ENCODE peak calls at places on chromosome 20, in four cellular contexts. T is fibroblast of lung, I is heart left ventricle, X is body of pancreas. G is an unnamed sample.
A peak's percentile ranks its signal among the peaks of the same experiment; 100 is the strongest.

GRCh38 chr20:41169791-41170351 is 32.5 kb downstream of the PLCG1 start:
- DNase-seq in T (peak; percentile 77), I (no peak), X (peak; percentile 6), G (peak; percentile 41)

GRCh38 chr20:8043687-8044278 is 24.2 kb upstream of the TMX4 start:
- DNase-seq in T (peak; percentile 40), I (peak; percentile 30), X (no peak), G (no peak)

GRCh38 chr20:50320005-50320909 is 129.6 kb downstream of the CEBPB start:
- DNase-seq in T (peak; percentile 8), I (no peak), X (no peak), G (peak; percentile 27)

GRCh38 chr20:50354690-50355592 is 155.2 kb upstream of the PTPN1 start:
- DNase-seq in T (no peak), I (no peak), X (no peak), G (peak; percentile 47)

GRCh38 chr20:38243617-38244016 is 16.9 kb downstream of the KIAA1755 start:
- DNase-seq in T (no peak), I (no peak), X (no peak), G (peak; percentile 12)

GRCh38 chr20:7106910-7107309 is 339.4 kb downstream of the BMP2 start:
- DNase-seq in T (no peak), I (no peak), X (no peak), G (no peak)

GRCh38 chr20:3167738-3168078 is 5.6 kb downstream of the LZTS3 start:
- DNase-seq in T (no peak), I (no peak), X (no peak), G (no peak)

GRCh38 chr20:37358366-37359150 is 12.6 kb downstream of the SRC start:
- DNase-seq in T (no peak), I (no peak), X (no peak), G (peak; percentile 70)

GRCh38 chr20:49685809-49686208 is 27.9 kb downstream of the B4GALT5 start:
- DNase-seq in T (peak; percentile 75), I (no peak), X (no peak), G (no peak)

GRCh38 chr20:38617830-38618196 is 16.2 kb downstream of the ARHGAP40 start:
- DNase-seq in T (no peak), I (no peak), X (no peak), G (no peak)

GRCh38 chr20:25336561-25337422 is 53.8 kb downstream of the ABHD12 start:
- DNase-seq in T (peak; percentile 45), I (no peak), X (peak; percentile 50), G (no peak)

GRCh38 chr20:50746138-50746940 is 15.0 kb downstream of the PARD6B start:
- DNase-seq in T (peak; percentile 51), I (no peak), X (no peak), G (no peak)

GRCh38 chr20:56870271-56870670 is 241.2 kb downstream of the TFAP2C start:
- DNase-seq in T (no peak), I (no peak), X (no peak), G (no peak)

GRCh38 chr20:56873836-56874235 is 244.7 kb downstream of the TFAP2C start:
- DNase-seq in T (no peak), I (no peak), X (no peak), G (no peak)

GRCh38 chr20:56875052-56875663 is 246.1 kb downstream of the TFAP2C start:
- DNase-seq in T (peak; percentile 75), I (no peak), X (no peak), G (no peak)

GRCh38 chr20:56871691-56872090 is 242.6 kb downstream of the TFAP2C start:
- DNase-seq in T (no peak), I (no peak), X (no peak), G (no peak)

GRCh38 chr20:56872620-56873458 is 243.7 kb downstream of the TFAP2C start:
- DNase-seq in T (no peak), I (no peak), X (no peak), G (no peak)
- H3K27me3 ChIP-seq in T (no peaks in the 10 kb centered on the region), I (peaks cover 14% of the 10 kb centered on the region), X (no peaks in the 10 kb centered on the region), G (no peaks in the 10 kb centered on the region)

GRCh38 chr20:43440531-43440930 is 17.2 kb upstream of the SRSF6 start:
- DNase-seq in T (no peak), I (no peak), X (no peak), G (peak; percentile 21)

GRCh38 chr20:43446361-43446879 is 11.3 kb upstream of the SRSF6 start:
- DNase-seq in T (no peak), I (no peak), X (no peak), G (peak; percentile 38)

GRCh38 chr20:43438578-43439316 is 18.9 kb upstream of the SRSF6 start:
- DNase-seq in T (no peak), I (no peak), X (no peak), G (no peak)

GRCh38 chr20:43444107-43444506 is 13.6 kb upstream of the SRSF6 start:
- DNase-seq in T (no peak), I (no peak), X (no peak), G (no peak)

DNA sequence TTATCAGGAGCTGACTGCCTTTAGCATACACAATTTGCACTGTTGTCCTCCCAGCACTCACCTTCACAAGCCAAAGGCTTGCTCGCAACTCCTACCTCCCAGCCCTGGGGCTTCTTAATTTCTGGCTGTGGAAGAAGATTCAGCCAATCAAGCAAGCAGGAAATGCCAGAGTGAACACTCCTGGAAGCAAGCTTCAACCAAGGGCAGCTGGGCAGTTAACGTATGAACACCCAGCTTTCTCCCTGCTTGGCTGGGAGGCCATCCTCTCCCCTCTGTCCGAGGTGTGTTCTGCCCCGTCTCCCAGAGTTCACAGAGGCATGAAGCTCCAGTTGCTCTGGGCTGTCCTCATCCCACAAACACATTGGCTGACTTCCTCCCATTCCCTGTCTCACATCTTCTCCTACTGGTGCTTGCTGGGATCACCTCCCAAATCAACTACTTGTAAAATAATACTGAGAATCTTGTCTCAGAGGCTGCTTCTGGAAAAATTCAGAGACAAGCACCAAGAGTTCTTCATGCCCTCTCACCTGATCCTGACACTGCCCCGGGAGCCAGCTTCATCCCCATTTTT is 15.3 kb upstream of the SRSF6 start:
- DNase-seq in T (no peak), I (no peak), X (no peak), G (no peak)
- TF ChIP-seq CTCF in T (no peak), I (no peak), X (no peak), G (no peak)

GRCh38 chr20:62202676-62203377 is 17.3 kb downstream of the HRH3 start:
- DNase-seq in T (no peak), I (no peak), X (no peak), G (peak; percentile 52)

GRCh38 chr20:62205618-62206387 is 14.3 kb downstream of the HRH3 start:
- DNase-seq in T (no peak), I (no peak), X (no peak), G (peak; percentile 72)

GRCh38 chr20:62201173-62202082 is 18.6 kb downstream of the MTG2 start:
- DNase-seq in T (no peak), I (no peak), X (no peak), G (peak; percentile 85)

GRCh38 chr20:62202083-62202395 is 18.0 kb downstream of the HRH3 start:
- DNase-seq in T (no peak), I (no peak), X (no peak), G (peak; percentile 65)

DNA sequence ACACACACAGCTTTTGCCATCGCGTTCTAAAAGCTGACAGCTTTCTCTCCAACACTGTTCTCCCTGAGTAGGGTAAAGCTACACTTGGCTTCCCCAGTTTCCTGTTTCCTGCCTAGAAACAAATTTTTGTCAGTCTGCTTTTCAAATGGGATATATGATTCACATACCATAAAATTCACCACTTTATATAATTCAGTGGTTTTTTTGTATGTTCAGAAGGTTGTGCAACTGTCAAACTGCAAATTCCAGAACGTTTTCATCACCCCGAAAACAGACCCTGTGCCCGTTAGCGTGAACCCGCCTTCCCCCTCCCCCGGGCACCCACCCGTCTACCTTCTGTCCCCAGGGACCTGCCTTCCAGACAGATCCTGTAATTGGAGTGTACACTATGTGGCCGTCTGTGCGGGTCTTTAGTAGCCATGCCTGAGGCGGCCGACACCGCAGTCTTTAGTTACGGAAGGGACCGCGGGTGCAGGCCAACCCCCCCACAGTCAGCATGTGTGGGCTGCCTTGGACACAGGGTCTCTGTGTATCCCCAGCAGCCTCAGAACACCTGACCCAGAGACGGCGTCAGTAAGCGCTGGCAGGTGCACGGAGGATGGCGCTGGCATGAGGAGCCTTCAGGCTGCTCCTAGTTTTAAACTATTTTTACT is 16.6 kb downstream of the HRH3 start:
- DNase-seq in T (no peak), I (no peak), X (no peak), G (peak; percentile 56)
- H3K4me3 ChIP-seq in T (no peak overlapping the region), I (no peak overlapping the region), X (no peak overlapping the region), G (no peak overlapping the region)

DNA sequence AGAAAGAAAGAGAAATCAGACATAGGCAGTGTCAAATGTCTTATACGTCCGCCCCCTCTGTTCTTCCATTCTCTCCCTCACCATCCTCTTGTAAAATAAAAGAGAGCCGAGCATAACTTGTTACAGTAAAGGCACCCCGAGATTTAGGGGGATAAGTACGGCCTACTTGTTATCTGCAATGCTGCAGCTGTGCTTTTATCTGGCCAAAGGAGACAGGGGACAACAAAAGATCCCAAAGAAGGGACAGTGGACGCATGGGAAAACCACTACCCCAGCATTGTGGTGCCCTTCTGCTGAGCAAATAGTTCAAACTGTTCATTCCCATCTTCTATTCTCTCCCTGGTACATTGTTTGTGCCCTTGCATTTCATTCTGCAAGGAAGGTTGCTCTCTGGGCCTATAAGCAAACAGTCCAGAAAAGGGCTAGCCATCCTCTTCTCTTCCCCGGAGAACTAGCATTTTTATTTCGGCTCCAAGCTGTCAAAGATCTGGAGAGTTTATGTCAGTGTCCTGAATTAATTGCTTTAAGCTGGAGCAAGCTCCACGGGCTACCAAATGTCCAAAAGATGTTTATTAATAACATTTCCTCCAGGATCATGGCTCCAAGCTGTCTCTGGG is 22.3 kb downstream of the FOXA2 start:
- DNase-seq in T (no peak), I (no peak), X (no peak), G (no peak)
- H3K27me3 ChIP-seq in T (no peaks in the 10 kb centered on the region), I (peaks cover 99% of the 10 kb centered on the region), X (no peaks in the 10 kb centered on the region), G (peaks cover 41% of the 10 kb centered on the region)

GRCh38 chr20:35518975-35519374 is 10.5 kb downstream of the C20orf173 start:
- DNase-seq in T (no peak), I (no peak), X (no peak), G (no peak)

GRCh38 chr20:35523298-35523888 is 6.1 kb downstream of the C20orf173 start:
- DNase-seq in T (no peak), I (no peak), X (no peak), G (no peak)
- TF ChIP-seq CTCF in T (peak; percentile 61), I (peak; percentile 25), X (no peak), G (no peak)

DNA sequence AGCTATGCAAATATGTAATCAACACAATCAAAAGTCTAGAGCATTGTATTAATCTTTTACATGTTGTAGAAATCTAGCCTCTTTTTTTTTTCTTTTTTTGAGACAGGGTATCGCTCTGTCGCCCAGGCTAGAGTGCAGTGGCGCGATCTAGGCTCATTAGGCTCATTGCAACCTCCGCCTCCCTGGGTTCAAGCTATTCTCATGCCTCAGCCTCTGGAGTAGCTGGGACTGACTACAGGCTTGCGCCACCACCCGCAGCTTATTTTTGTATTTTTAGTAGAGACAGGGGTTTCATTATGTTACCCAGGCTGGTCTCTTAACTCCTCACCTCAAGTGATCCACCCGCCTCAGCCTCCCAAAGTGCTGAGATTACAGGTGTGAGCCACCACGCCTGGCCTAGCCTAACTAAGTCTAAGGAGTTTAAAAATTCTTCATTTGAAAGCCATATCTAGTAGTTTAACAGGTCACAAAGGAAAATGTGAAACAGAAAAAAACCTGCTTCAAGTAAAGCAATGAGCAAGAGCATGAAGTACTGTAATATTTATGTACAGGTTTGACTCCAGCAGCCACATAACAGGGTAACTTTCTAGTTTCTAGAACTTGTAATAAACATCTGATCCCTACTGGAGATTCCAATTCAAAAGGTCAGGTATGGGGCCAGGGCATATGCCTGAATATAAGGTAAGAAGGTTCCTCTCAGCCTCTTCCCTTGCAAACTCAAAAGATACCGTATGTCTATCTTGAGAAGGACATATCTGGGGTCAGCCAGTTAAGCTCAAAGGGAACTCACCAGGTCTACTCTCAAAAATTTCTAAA is 4.4 kb downstream of the CPNE1 start:
- DNase-seq in T (no peak), I (no peak), X (no peak), G (no peak)
- H3K4me3 ChIP-seq in T (no peak overlapping the region), I (no peak overlapping the region), X (no peak overlapping the region), G (no peak overlapping the region)

G was measured in spleen.